ENCODE peak calls at places on chromosome 14, in four cellular contexts. A is A549, J is K562, V is HepG2. B is an unnamed sample.

GRCh38 chr14:90355540-90356518 is 24.1 kb upstream of the NRDE2 start:
- DNase-seq in A (no peak), J (no peak), V (peak; percentile 16), B (no peak)

GRCh38 chr14:50501642-50502041 is 30.7 kb downstream of the MAP4K5 start:
- DNase-seq in A (peak; percentile 19), J (no peak), V (no peak), B (peak; percentile 81)

GRCh38 chr14:67373347-67373746 is 13.2 kb downstream of the EIF2S1 start:
- DNase-seq in A (no peak), J (no peak), V (no peak), B (no peak)

GRCh38 chr14:30270200-30271161 is 288.5 kb upstream of the G2E3 start:
- DNase-seq in A (peak; percentile 78), J (peak; percentile 64), V (peak; percentile 85), B (peak; percentile 81)

GRCh38 chr14:73386342-73386741 is 72.0 kb downstream of the NUMB start:
- DNase-seq in A (no peak), J (no peak), V (no peak), B (no peak)

GRCh38 chr14:23414906-23415820 is 7.1 kb upstream of the MYH6 start:
- DNase-seq in A (no peak), J (no peak), V (no peak), B (no peak)

GRCh38 chr14:77804592-77804991 is 4.7 kb downstream of the ADCK1 start:
- DNase-seq in A (peak; percentile 49), J (no peak), V (peak; percentile 27), B (no peak)

GRCh38 chr14:47392351-47392750 is 283.1 kb downstream of the MDGA2 start:
- DNase-seq in A (no peak), J (no peak), V (no peak), B (no peak)

GRCh38 chr14:74934476-74935339 is 11.6 kb upstream of the RPS6KL1 start:
- DNase-seq in A (no peak), J (no peak), V (no peak), B (no peak)

GRCh38 chr14:50025776-50026175 is 90.6 kb downstream of the VCPKMT start:
- DNase-seq in A (peak; percentile 45), J (no peak), V (no peak), B (peak; percentile 48)

GRCh38 chr14:102917469-102918211 is 4.8 kb upstream of the AMN start:
- DNase-seq in A (peak; percentile 39), J (peak; percentile 72), V (peak; percentile 24), B (peak; percentile 24)

GRCh38 chr14:32354716-32355115 is 25.6 kb downstream of the AKAP6 start:
- DNase-seq in A (no peak), J (no peak), V (peak; percentile 34), B (no peak)

GRCh38 chr14:101480747-101481530 is 80.4 kb upstream of the DIO3 start:
- DNase-seq in A (peak; percentile 98), J (no peak), V (peak; percentile 10), B (peak; percentile 82)

GRCh38 chr14:72743626-72744025 is 150.3 kb downstream of the DPF3 start:
- DNase-seq in A (no peak), J (no peak), V (no peak), B (no peak)

GRCh38 chr14:77039285-77040058 is 11.0 kb upstream of the IRF2BPL start:
- DNase-seq in A (no peak), J (no peak), V (no peak), B (peak; percentile 69)

GRCh38 chr14:71324767-71325272 is 417.6 kb downstream of the PCNX1 start:
- DNase-seq in A (no peak), J (peak; percentile 66), V (no peak), B (peak; percentile 38)

GRCh38 chr14:100688598-100689499 is 37.8 kb upstream of the DLK1 start:
- DNase-seq in A (peak; percentile 40), J (no peak), V (no peak), B (peak; percentile 82)

GRCh38 chr14:104975481-104976197 is 2.5 kb downstream of the AHNAK2 start:
- DNase-seq in A (peak; percentile 49), J (no peak), V (no peak), B (no peak)

GRCh38 chr14:74683406-74683805 is 29.5 kb downstream of the AREL1 start:
- DNase-seq in A (no peak), J (no peak), V (no peak), B (no peak)

GRCh38 chr14:95314609-95315008 is 5.1 kb downstream of the CLMN start:
- DNase-seq in A (peak; percentile 43), J (no peak), V (no peak), B (no peak)

GRCh38 chr14:69693823-69694729 is 72.9 kb upstream of the SRSF5 start:
- DNase-seq in A (peak; percentile 25), J (peak; percentile 42), V (peak; percentile 86), B (no peak)

GRCh38 chr14:94558842-94559241 is 2.4 kb upstream of the SERPINA4 start:
- DNase-seq in A (no peak), J (no peak), V (no peak), B (no peak)

GRCh38 chr14:102138935-102139247 is 806 bp upstream of the WDR20 start:
- DNase-seq in A (no peak), J (no peak), V (no peak), B (no peak)

GRCh38 chr14:95452176-95452889 is 64.1 kb downstream of the SYNE3 start:
- DNase-seq in A (peak; percentile 24), J (peak; percentile 27), V (peak; percentile 51), B (no peak)

GRCh38 chr14:53365516-53366130 is 212.5 kb upstream of the DDHD1 start:
- DNase-seq in A (no peak), J (no peak), V (no peak), B (peak; percentile 67)

GRCh38 chr14:76755610-76756390 is 5.5 kb upstream of the VASH1 start:
- DNase-seq in A (no peak), J (no peak), V (no peak), B (no peak)

DNA sequence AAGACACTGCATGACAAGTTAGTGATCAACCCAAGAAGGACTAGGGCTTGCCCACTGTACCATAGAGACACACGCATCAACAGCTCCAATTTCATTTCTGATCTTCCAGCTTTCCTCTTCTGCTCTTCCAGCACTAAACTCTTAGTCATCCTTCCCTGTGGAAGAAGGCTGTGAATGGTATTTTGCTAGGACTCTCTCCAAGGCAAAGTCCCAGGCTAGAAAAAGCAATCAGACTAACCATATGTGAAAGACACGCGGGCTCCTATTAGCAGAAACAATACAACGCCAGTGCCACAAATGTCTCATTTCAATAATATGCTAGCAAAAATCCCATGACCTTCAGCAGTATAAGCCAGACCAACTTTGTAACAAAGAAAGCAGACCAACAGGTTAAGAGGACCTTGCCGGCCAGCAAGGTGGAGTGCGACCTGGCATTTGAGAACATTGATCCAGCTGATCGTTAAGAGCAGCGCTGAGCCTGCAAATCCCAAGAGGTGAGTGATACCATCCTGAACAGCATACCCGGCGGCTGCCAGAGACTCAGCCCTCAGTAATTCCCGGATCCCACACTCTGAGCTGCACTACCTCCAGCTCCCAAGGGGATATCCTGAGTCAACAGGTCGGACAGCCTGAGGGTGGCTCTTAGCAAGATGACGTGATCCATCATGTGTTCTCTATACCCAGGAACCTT is 132.5 kb downstream of the FOXN3 start:
- DNase-seq in A (no peak), J (no peak), V (no peak), B (peak; percentile 63)
- TF ChIP-seq MAFK in A (no peak), J (no peak), V (no peak), B (no peak)

DNA sequence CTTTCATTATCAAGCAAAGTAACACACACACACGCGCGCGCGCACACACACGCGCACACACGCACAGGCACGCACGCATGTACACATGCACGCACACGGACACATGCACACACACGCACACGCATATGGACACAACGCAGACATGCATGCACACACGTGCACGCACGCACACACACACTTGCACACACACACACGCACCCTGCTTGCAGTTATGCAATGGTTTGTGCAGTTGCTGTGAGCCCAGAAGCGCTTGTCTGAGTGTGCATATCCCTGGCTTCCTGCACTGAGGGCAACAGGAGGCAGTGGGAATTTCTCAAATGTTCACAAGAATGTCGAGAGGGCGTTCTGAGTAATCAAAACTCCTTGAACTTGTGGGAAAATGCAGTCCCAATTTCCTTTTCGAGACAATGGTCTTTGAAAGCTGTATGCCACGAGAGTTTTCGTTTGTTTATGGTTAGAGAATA is 41.6 kb downstream of the NFKBIA start:
- DNase-seq in A (no peak), J (no peak), V (no peak), B (peak; percentile 88)
- TF ChIP-seq MAFK in A (no peak), J (no peak), V (no peak), B (no peak)

DNA sequence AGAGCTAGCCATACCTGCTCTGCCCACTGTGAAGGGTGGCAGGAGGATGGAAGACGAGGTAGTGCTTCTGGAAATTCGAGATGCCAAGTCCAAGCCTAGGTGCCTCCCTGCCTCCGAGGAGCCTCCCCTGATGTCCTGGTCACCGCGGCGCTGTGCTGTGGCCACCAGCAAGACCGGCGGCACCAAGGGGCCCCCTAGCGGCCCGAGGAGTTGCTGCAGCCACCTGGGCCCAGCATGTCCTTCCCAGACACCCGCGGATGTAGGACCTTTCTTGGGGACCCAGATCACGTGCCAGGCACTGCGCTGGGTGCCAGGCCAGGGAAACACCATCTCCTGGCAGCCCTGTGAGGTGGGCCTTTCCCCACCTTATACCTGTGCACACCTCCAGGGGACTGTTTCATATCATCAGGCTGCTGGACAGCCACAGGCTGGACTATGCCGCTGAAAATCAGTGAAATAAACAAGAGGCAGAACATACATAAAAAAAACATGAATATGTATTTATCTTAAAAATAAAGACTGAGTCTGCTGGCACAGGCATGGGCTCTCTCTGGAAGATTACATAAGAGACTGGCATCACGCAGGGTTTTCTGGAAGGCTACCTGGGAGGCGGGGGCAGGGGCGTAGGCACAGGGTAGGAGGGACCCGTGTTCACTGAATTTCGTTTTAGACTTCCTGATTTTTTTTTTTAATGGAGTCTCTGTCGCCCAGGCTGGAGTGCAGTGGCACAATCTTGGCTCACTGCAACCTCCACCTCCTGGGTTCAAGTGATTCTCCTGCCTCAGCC is 15.9 kb upstream of the HHIPL1 start:
- DNase-seq in A (peak; percentile 80), J (peak; percentile 81), V (peak; percentile 18), B (peak; percentile 59)
- TF ChIP-seq MAFK in A (no peak), J (no peak), V (no peak), B (no peak)

DNA sequence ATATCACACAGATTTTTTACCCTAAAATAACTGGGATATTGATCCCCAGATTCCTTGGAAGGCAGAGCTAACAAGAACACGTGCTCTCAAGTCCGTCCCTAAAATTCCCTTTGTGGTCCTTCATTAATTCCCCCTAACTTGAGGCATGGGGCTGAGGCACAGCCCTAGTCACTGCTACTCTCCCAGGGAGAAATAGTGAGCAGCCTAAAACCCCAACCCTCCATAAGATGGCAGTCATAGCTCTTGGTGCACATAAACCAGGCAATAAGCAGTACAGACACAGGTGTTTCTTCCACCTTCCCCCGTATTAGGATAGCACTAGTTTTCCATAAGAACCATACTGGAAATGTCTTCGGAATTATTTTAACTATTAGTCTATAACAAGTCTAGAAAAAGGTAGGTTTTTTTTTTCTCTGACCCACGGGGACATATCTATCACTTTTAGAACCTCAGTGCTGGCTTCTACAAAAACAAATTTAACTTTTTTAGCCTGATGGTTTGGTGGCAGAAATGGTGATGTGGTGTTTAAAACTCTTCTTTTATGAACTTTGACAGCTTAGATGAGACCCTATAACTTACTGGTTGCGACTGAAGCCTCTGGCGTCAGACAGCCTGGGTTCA is 3.1 kb upstream of the ARHGEF40 start:
- DNase-seq in A (peak; percentile 41), J (peak; percentile 29), V (peak; percentile 48), B (no peak)
- TF ChIP-seq MAFK in A (no peak), J (no peak), V (no peak), B (no peak)